ENCODE peak calls at places on chromosomes 6 and 20, in eight cellular contexts. X is ELR; C is stimulated activated naive CD8-positive, alpha-beta T cell treated with anti-CD3 and anti-CD28 coated beads, Interleukin-15, amount 100 ng/mL, for 72 hours; D is germinal center; Z is Caki2; H is stimulated activated CD4-positive, alpha-beta T cell treated with anti-CD3 and anti-CD28 coated beads, Interleukin-4, amount 100 ng/mL, for 4 hours; O is GDM1; M is activated CD4-positive, alpha-beta T cell treated with anti-CD3 and anti-CD28 coated beads for 24 hours. G is an unnamed sample.

GRCh38 chr20:63314015-63314471 is 21.1 kb downstream of the COL20A1 start:
- DNase-seq in X (no peak), C (no peak), D (no peak), Z (no peak), H (no peak), O (no peak), M (no peak), G (no peak)

GRCh38 chr6:85453490-85453889 is 3.6 kb downstream of the NT5E start:
- DNase-seq in X (peak), C (no peak), D (no peak), Z (no peak), H (no peak), O (no peak), M (no peak), G (no peak)

GRCh38 chr6:51077967-51078518 is 259.4 kb downstream of the TFAP2B start:
- DNase-seq in X (no peak), C (no peak), D (no peak), Z (no peak), H (no peak), O (no peak), M (no peak), G (no peak)

GRCh38 chr6:51844391-51844735 is 243.1 kb downstream of the PKHD1 start:
- DNase-seq in X (no peak), C (no peak), D (no peak), Z (peak), H (no peak), O (no peak), M (no peak), G (no peak)

GRCh38 chr20:18567739-18568091 is 483 bp downstream of the SMIM26 start:
- DNase-seq in X (no peak), C (no peak), D (no peak), Z (no peak), H (no peak), O (no peak), M (no peak), G (no peak)

GRCh38 chr20:7673841-7674240 is 266.4 kb downstream of the HAO1 start:
- DNase-seq in X (peak), C (no peak), D (no peak), Z (no peak), H (no peak), O (no peak), M (no peak), G (no peak)

GRCh38 chr6:148888853-148889252 is 142.0 kb downstream of the UST start:
- DNase-seq in X (no peak), C (no peak), D (no peak), Z (no peak), H (no peak), O (no peak), M (no peak), G (no peak)

GRCh38 chr6:16386056-16386455 is 147.7 kb downstream of the GMPR start:
- DNase-seq in X (no peak), C (no peak), D (no peak), Z (no peak), H (no peak), O (no peak), M (no peak), G (no peak)

GRCh38 chr6:108492131-108492766 is 68.5 kb upstream of the FOXO3 start:
- DNase-seq in X (peak), C (no peak), D (peak), Z (peak), H (no peak), O (peak), M (no peak), G (peak)

GRCh38 chr20:46631212-46631869 is 19.9 kb downstream of the SLC13A3 start:
- DNase-seq in X (peak), C (no peak), D (no peak), Z (no peak), H (no peak), O (no peak), M (no peak), G (peak)

GRCh38 chr20:35544436-35544835 is 2.6 kb downstream of the ERGIC3 start:
- DNase-seq in X (no peak), C (no peak), D (no peak), Z (no peak), H (no peak), O (no peak), M (no peak), G (no peak)

GRCh38 chr6:108114861-108115597 is 40.5 kb upstream of the OSTM1 start:
- DNase-seq in X (peak), C (peak), D (peak), Z (no peak), H (peak), O (peak), M (peak), G (peak)

GRCh38 chr6:81694214-81694613 is 58.3 kb downstream of the TENT5A start:
- DNase-seq in X (no peak), C (no peak), D (no peak), Z (no peak), H (no peak), O (no peak), M (no peak), G (no peak)

GRCh38 chr6:40755046-40755681 is 168.0 kb upstream of the LRFN2 start:
- DNase-seq in X (peak), C (no peak), D (no peak), Z (no peak), H (no peak), O (no peak), M (no peak), G (no peak)

GRCh38 chr20:58712116-58712822 is 19.7 kb downstream of the NPEPL1 start:
- DNase-seq in X (no peak), C (peak), D (no peak), Z (no peak), H (no peak), O (no peak), M (no peak), G (no peak)

GRCh38 chr6:119541132-119541905 is 191.8 kb upstream of the MAN1A1 start:
- DNase-seq in X (peak), C (no peak), D (no peak), Z (peak), H (no peak), O (no peak), M (no peak), G (peak)

GRCh38 chr20:61251529-61252393 is at the start of gene CDH4:
- DNase-seq in X (peak), C (no peak), D (no peak), Z (no peak), H (no peak), O (no peak), M (no peak), G (no peak)

GRCh38 chr6:38909020-38909730 is 139.4 kb upstream of the GLP1R start:
- DNase-seq in X (no peak), C (no peak), D (no peak), Z (no peak), H (no peak), O (no peak), M (no peak), G (no peak)

GRCh38 chr6:169427856-169428255 is 174.2 kb upstream of the THBS2 start:
- DNase-seq in X (peak), C (no peak), D (no peak), Z (no peak), H (no peak), O (no peak), M (no peak), G (no peak)

GRCh38 chr6:41040101-41040910 is 1.3 kb upstream of the UNC5CL start:
- DNase-seq in X (peak), C (no peak), D (no peak), Z (peak), H (no peak), O (no peak), M (no peak), G (peak)

GRCh38 chr6:72798196-72798595 is 176.3 kb downstream of the KCNQ5 start:
- DNase-seq in X (peak), C (no peak), D (no peak), Z (peak), H (no peak), O (no peak), M (no peak), G (no peak)

GRCh38 chr6:21885532-21886089 is 292.1 kb downstream of the SOX4 start:
- DNase-seq in X (peak), C (no peak), D (no peak), Z (peak), H (no peak), O (no peak), M (no peak), G (no peak)

GRCh38 chr6:117906905-117907599 is at the start of gene SLC35F1:
- DNase-seq in X (peak), C (peak), D (peak), Z (no peak), H (peak), O (no peak), M (peak), G (no peak)

GRCh38 chr20:46128310-46129151 is 10.4 kb downstream of the CD40 start:
- DNase-seq in X (peak), C (no peak), D (no peak), Z (no peak), H (no peak), O (no peak), M (no peak), G (peak)

GRCh38 chr6:36670271-36670670 is 8.2 kb upstream of the CDKN1A start:
- DNase-seq in X (no peak), C (no peak), D (no peak), Z (no peak), H (no peak), O (no peak), M (no peak), G (no peak)

GRCh38 chr20:47440857-47441773 is 60.6 kb upstream of the NCOA3 start:
- DNase-seq in X (peak), C (no peak), D (no peak), Z (peak), H (no peak), O (no peak), M (no peak), G (no peak)

GRCh38 chr6:159012201-159012600 is 12.2 kb upstream of the RSPH3 start:
- DNase-seq in X (peak), C (no peak), D (no peak), Z (no peak), H (no peak), O (no peak), M (no peak), G (no peak)

GRCh38 chr20:59005523-59006166 is 1.4 kb downstream of the CTSZ start:
- DNase-seq in X (no peak), C (no peak), D (peak), Z (no peak), H (no peak), O (no peak), M (no peak), G (no peak)

GRCh38 chr6:21050930-21051329 is 516.7 kb downstream of the CDKAL1 start:
- DNase-seq in X (no peak), C (no peak), D (no peak), Z (peak), H (no peak), O (no peak), M (no peak), G (no peak)

GRCh38 chr6:144912474-144912873 is 627.3 kb downstream of the UTRN start:
- DNase-seq in X (peak), C (no peak), D (no peak), Z (peak), H (no peak), O (no peak), M (no peak), G (peak)

GRCh38 chr6:36735110-36735971 is 37.7 kb downstream of the RAB44 start:
- DNase-seq in X (peak), C (no peak), D (no peak), Z (no peak), H (peak), O (no peak), M (no peak), G (no peak)

GRCh38 chr6:135062735-135063134 is 8.1 kb upstream of the HBS1L start:
- DNase-seq in X (no peak), C (no peak), D (no peak), Z (no peak), H (no peak), O (no peak), M (no peak), G (no peak)

GRCh38 chr20:48705208-48706115 is 122.3 kb downstream of the PREX1 start:
- DNase-seq in X (no peak), C (no peak), D (no peak), Z (no peak), H (no peak), O (no peak), M (no peak), G (peak)

GRCh38 chr6:13472976-13473645 is 14.3 kb downstream of the GFOD1 start:
- DNase-seq in X (no peak), C (no peak), D (no peak), Z (no peak), H (no peak), O (no peak), M (no peak), G (no peak)

GRCh38 chr6:24464253-24465038 is 24.9 kb downstream of the GPLD1 start:
- DNase-seq in X (no peak), C (no peak), D (no peak), Z (no peak), H (no peak), O (no peak), M (no peak), G (no peak)

G was measured in OCI-M1.